ENCODE peak calls at places on chromosomes 3 and 15, in ten cellular contexts. U is mucosa of descending colon, Y is breast epithelium, F is endothelial cell, J is choroid plexus epithelial cell, Z is neural crest cell, B is stomach, D is mesothelial cell of epicardium, S is MCF 10A, V is AG04449. Q is an unnamed sample.
A peak's percentile ranks its signal among the peaks of the same experiment; 100 is the strongest.

GRCh38 chr15:58410353-58410752 is 21.4 kb upstream of the LIPC start:
- DNase-seq in D (no peak), B (no peak), J (peak; percentile 19), Y (no peak), S (no peak), V (no peak), F (no peak), Z (no peak), U (peak; percentile 19), Q (no peak)

GRCh38 chr15:98231696-98232440 is 271.4 kb downstream of the ARRDC4 start:
- DNase-seq in U (no peak), Z (no peak), S (peak; percentile 66), Y (no peak), F (no peak), B (no peak), V (no peak), D (no peak), J (peak; percentile 68), Q (peak; percentile 32)

GRCh38 chr3:156449712-156450574 is 105.0 kb downstream of the SSR3 start:
- DNase-seq in V (no peak), U (peak; percentile 30), D (no peak), Z (no peak), J (peak; percentile 65), Y (no peak), S (peak; percentile 48), F (peak; percentile 20), B (no peak), Q (peak; percentile 23)

GRCh38 chr15:64894395-64895056 is 17.2 kb upstream of the ANKDD1A start:
- DNase-seq in Y (no peak), D (peak; percentile 50), S (no peak), F (peak; percentile 42), J (no peak), U (peak; percentile 67), B (peak; percentile 61), V (no peak), Z (no peak), Q (no peak)

GRCh38 chr3:50876947-50877346 is 202.2 kb downstream of the DOCK3 start:
- DNase-seq in Z (no peak), Y (no peak), F (no peak), V (no peak), S (no peak), U (no peak), D (no peak), J (no peak), B (no peak), Q (no peak)

GRCh38 chr15:65516997-65517865 is at the start of gene DPP8:
- DNase-seq in J (peak; percentile 96), F (peak; percentile 96), B (peak; percentile 94), U (peak; percentile 95), Z (peak; percentile 95), S (peak; percentile 91), D (peak; percentile 90), Y (peak; percentile 85), V (peak; percentile 44), Q (peak; percentile 93)

GRCh38 chr3:31999902-32000439 is 18.4 kb downstream of the ZNF860 start:
- DNase-seq in S (no peak), Z (no peak), U (no peak), F (no peak), J (no peak), V (no peak), D (no peak), B (no peak), Y (no peak), Q (no peak)

GRCh38 chr3:139291276-139292051 is 52.4 kb upstream of the MRPS22 start:
- DNase-seq in F (no peak), U (no peak), S (no peak), B (no peak), J (no peak), V (no peak), D (no peak), Y (no peak), Z (no peak), Q (no peak)

GRCh38 chr3:88036221-88036620 is 22.6 kb downstream of the CGGBP1 start:
- DNase-seq in U (no peak), S (no peak), F (no peak), B (no peak), V (no peak), Z (no peak), Y (no peak), D (no peak), J (no peak), Q (no peak)

GRCh38 chr3:32640939-32641725 is 43.9 kb upstream of the CNOT10 start:
- DNase-seq in Y (no peak), J (peak; percentile 12), B (no peak), F (no peak), D (no peak), S (no peak), U (peak; percentile 4), Z (no peak), V (peak; percentile 9), Q (no peak)

GRCh38 chr15:58222698-58223097 is 84.5 kb downstream of the AQP9 start:
- DNase-seq in U (no peak), S (no peak), J (peak; percentile 49), D (no peak), Y (no peak), Z (no peak), F (no peak), B (no peak), V (no peak), Q (peak; percentile 34)

DNA sequence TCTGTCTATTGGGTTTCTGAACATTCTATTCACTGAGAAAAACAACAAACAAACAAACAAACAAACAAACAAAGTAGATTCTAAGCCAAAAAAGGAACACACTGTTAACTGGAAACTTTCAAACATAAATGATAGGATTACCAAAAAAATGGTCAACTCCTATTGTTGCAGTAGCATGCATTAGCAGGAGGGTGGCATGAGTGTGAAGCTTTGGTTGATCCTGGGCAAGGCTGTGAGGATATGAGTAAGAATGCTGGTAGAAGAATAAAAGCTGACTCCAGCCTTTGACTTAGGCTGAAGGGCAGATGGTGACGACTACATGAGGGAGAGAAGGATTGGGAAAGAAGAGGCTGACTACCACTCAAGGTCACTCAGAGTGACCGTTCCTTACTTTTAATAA is 810.3 kb downstream of the VGLL3 start:
- DNase-seq in J (peak; percentile 8), Y (no peak), D (no peak), V (no peak), Z (no peak), U (no peak), S (peak; percentile 49), B (no peak), F (peak; percentile 31), Q (no peak)
- TF ChIP-seq CTCF in J (peak; percentile 17), Y (no peak), D (no peak), V (no peak), Z (peak; percentile 28), U (no peak), S (peak; percentile 20), B (no peak), F (peak; percentile 21), Q (no peak)

DNA sequence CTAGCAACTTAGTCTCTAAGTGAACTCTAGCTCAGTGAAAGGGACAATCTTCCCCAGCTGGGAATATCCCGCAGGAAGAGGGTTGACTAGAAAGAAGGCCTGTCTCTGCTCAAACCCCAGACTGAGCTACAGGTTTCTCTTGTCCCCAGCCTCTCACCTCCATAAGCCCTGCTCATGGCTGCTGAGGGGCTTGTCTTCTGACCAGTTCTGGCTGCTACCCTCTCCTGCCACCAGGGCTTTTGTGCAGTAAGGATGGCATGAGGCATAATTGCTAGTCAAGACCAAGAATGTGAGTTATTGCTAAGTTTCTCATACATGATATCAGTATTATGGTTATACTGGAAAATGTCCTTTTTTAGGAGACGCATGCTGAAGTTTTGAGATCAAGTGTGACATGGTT is 21.3 kb downstream of the WDR53 start:
- DNase-seq in J (no peak), B (no peak), F (no peak), D (no peak), Z (no peak), Y (no peak), U (no peak), S (no peak), V (no peak), Q (no peak)
- TF ChIP-seq CTCF in J (no peak), B (no peak), F (no peak), D (no peak), Z (no peak), Y (no peak), U (no peak), S (no peak), V (no peak), Q (no peak)

GRCh38 chr3:163328680-163329079 is 1749.6 kb downstream of the SI start:
- DNase-seq in J (no peak), U (no peak), V (no peak), D (no peak), S (no peak), Y (no peak), Z (no peak), F (no peak), B (no peak), Q (no peak)
- TF ChIP-seq CTCF in J (no peak), U (no peak), V (no peak), D (no peak), S (no peak), Y (no peak), Z (no peak), F (no peak), B (no peak), Q (no peak)

GRCh38 chr3:76570436-76571057 is 469.4 kb upstream of the ROBO2 start:
- DNase-seq in Z (no peak), V (no peak), S (no peak), D (no peak), B (no peak), F (no peak), U (no peak), Y (no peak), J (peak; percentile 66), Q (peak; percentile 4)
- TF ChIP-seq CTCF in Z (peak; percentile 86), V (peak; percentile 9), S (peak; percentile 54), D (peak; percentile 68), B (no peak), F (peak; percentile 90), U (peak; percentile 44), Y (no peak), J (peak; percentile 60), Q (peak; percentile 81)

GRCh38 chr15:32828507-32829186 is 110.8 kb downstream of the GREM1 start:
- DNase-seq in S (peak; percentile 79), D (no peak), Z (no peak), F (no peak), V (peak; percentile 96), J (peak; percentile 83), U (no peak), Y (no peak), B (no peak), Q (peak; percentile 93)
- TF ChIP-seq CTCF in S (no peak), D (no peak), Z (no peak), F (no peak), V (no peak), J (no peak), U (no peak), Y (no peak), B (no peak), Q (no peak)

GRCh38 chr15:75532413-75533250 is 46.5 kb downstream of the PTPN9 start:
- DNase-seq in D (no peak), B (peak; percentile 63), Y (peak; percentile 44), F (peak; percentile 57), J (peak; percentile 99), Z (peak; percentile 45), S (peak; percentile 87), V (no peak), U (peak; percentile 59), Q (peak; percentile 54)
- TF ChIP-seq CTCF in D (peak; percentile 25), B (peak; percentile 17), Y (no peak), F (peak; percentile 71), J (peak; percentile 45), Z (peak; percentile 67), S (peak; percentile 38), V (peak; percentile 2), U (no peak), Q (peak; percentile 81)

DNA sequence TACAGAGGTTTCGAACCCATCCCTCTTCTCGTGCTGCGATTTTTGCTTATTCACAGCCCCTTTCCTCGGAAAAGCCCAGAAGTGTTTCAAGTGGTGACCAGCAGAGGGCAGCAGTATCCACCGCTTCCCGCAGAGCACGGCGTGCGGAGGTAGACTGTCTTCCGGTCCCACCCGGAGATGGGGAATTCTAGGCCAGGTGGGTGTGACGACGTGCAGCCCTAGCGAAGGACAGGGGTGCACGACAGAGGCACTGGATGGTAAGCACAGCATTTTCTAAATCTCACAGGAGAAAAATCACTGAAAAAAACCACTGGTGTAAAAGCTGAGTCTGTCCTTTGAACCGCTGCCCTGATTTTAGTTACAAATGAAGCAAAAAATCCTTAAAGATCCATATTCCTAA is 7.4 kb upstream of the PSMD6 start:
- DNase-seq in V (no peak), D (peak; percentile 77), U (peak; percentile 72), Z (peak; percentile 78), B (peak; percentile 77), J (peak; percentile 69), S (peak; percentile 75), F (peak; percentile 72), Y (peak; percentile 44), Q (peak; percentile 41)
- TF ChIP-seq CTCF in V (peak; percentile 85), D (peak; percentile 90), U (peak; percentile 77), Z (peak; percentile 96), B (peak; percentile 72), J (peak; percentile 93), S (peak; percentile 86), F (peak; percentile 96), Y (peak; percentile 97), Q (peak; percentile 96)

Q was measured in HFFc6.